ENCODE peak calls at places on chromosomes 7 and 10, in six cellular contexts. W is OCI-LY7, Q is IMR-90, B is transverse colon, J is heart left ventricle, D is cardiac fibroblast. G is an unnamed sample.

GRCh38 chr10:112793197-112793921 is 156.7 kb upstream of the TCF7L2 start:
- DNase-seq in Q (peak; percentile 58), B (peak; percentile 64), D (peak; percentile 48), W (no peak), J (no peak), G (peak; percentile 30)

GRCh38 chr7:73966941-73967831 is 60.8 kb upstream of the ELN start:
- DNase-seq in D (no peak), B (no peak), W (no peak), J (no peak), Q (no peak), G (no peak)

GRCh38 chr10:71205468-71205867 is 6.9 kb upstream of the UNC5B start:
- DNase-seq in B (no peak), D (no peak), W (no peak), Q (no peak), J (no peak), G (no peak)

GRCh38 chr7:155520114-155520513 is 26.2 kb downstream of the CNPY1 start:
- DNase-seq in J (no peak), W (no peak), B (no peak), D (no peak), Q (no peak), G (no peak)

GRCh38 chr10:128096486-128097199 is 29.6 kb downstream of the MKI67 start:
- DNase-seq in D (peak; percentile 19), B (no peak), W (no peak), J (no peak), Q (no peak), G (no peak)

GRCh38 chr7:73894851-73895441 is 34.0 kb downstream of the TMEM270 start:
- DNase-seq in W (no peak), J (peak; percentile 91), D (peak; percentile 84), B (peak; percentile 47), Q (peak; percentile 96), G (no peak)

GRCh38 chr7:94414481-94414880 is 19.8 kb downstream of the COL1A2 start:
- DNase-seq in D (no peak), B (no peak), W (no peak), Q (peak; percentile 77), J (no peak), G (no peak)

GRCh38 chr10:70437721-70438120 is 3.8 kb downstream of the NODAL start:
- DNase-seq in W (no peak), J (no peak), D (no peak), B (no peak), Q (no peak), G (no peak)

GRCh38 chr7:96224682-96225081 is 97.2 kb downstream of the SLC25A13 start:
- DNase-seq in J (no peak), D (no peak), Q (no peak), B (no peak), W (no peak), G (no peak)

GRCh38 chr7:44764081-44764480 is 15.4 kb downstream of the ZMIZ2 start:
- DNase-seq in Q (no peak), B (no peak), J (no peak), D (no peak), W (no peak), G (no peak)

GRCh38 chr10:52652431-52653220 is 120.0 kb downstream of the MBL2 start:
- DNase-seq in D (peak; percentile 4), W (no peak), J (no peak), B (no peak), Q (no peak), G (no peak)

GRCh38 chr10:24382979-24383663 is 174.2 kb downstream of the KIAA1217 start:
- DNase-seq in Q (no peak), B (peak; percentile 22), D (peak; percentile 21), W (no peak), J (no peak), G (no peak)

GRCh38 chr10:105473170-105473569 is 832.1 kb downstream of the SORCS3 start:
- DNase-seq in J (no peak), W (no peak), Q (no peak), D (no peak), B (no peak), G (no peak)

GRCh38 chr7:64882341-64883112 is 20.5 kb upstream of the ZNF273 start:
- DNase-seq in B (peak; percentile 26), Q (no peak), D (peak; percentile 26), W (no peak), J (peak; percentile 84), G (no peak)

GRCh38 chr10:6218692-6219493 is 16.2 kb downstream of the PFKFB3 start:
- DNase-seq in Q (peak; percentile 55), D (peak; percentile 51), J (no peak), B (no peak), W (no peak), G (no peak)

GRCh38 chr10:128047991-128048826 is 78.0 kb downstream of the MKI67 start:
- DNase-seq in Q (peak; percentile 53), W (peak; percentile 74), B (peak; percentile 38), J (no peak), D (peak; percentile 92), G (no peak)

GRCh38 chr10:3803295-3803883 is 18.4 kb upstream of the KLF6 start:
- DNase-seq in B (no peak), J (no peak), W (no peak), Q (peak; percentile 55), D (no peak), G (no peak)

GRCh38 chr7:39459606-39460090 is 106.6 kb upstream of the YAE1 start:
- DNase-seq in J (no peak), W (no peak), Q (no peak), B (no peak), D (no peak), G (no peak)

GRCh38 chr7:39460486-39460885 is 105.7 kb upstream of the YAE1 start:
- DNase-seq in Q (no peak), J (no peak), W (no peak), B (no peak), D (no peak), G (no peak)

GRCh38 chr7:39453743-39454355 is 112.4 kb upstream of the YAE1 start:
- DNase-seq in J (no peak), B (peak; percentile 62), W (peak; percentile 62), Q (peak; percentile 59), D (peak; percentile 61), G (peak; percentile 18)

GRCh38 chr7:39461263-39461662 is 104.9 kb upstream of the YAE1 start:
- DNase-seq in Q (no peak), D (no peak), J (no peak), B (no peak), W (no peak), G (no peak)

GRCh38 chr7:39458346-39458745 is 107.9 kb upstream of the YAE1 start:
- DNase-seq in Q (no peak), W (no peak), D (no peak), B (no peak), J (no peak), G (no peak)
- H3K4me3 ChIP-seq in Q (no peak overlapping the region), W (no peak overlapping the region), D (no peak overlapping the region), B (peak overlapping the region; percentile 6), J (peak overlapping the region; percentile 25), G (peak overlapping the region; percentile 11)

GRCh38 chr7:102300643-102301211 is 14.1 kb downstream of the SH2B2 start:
- DNase-seq in Q (no peak), B (no peak), J (no peak), D (peak; percentile 12), W (no peak), G (no peak)
- TF ChIP-seq CTCF in Q (no peak), B (no peak), J (no peak), D (no peak), W (no peak), G (no peak)

GRCh38 chr7:80644054-80644453 is 5.6 kb downstream of the CD36 start:
- DNase-seq in W (no peak), D (no peak), B (no peak), J (no peak), Q (no peak), G (no peak)

GRCh38 chr7:80640841-80641240 is 2.4 kb downstream of the CD36 start:
- DNase-seq in B (no peak), Q (peak; percentile 77), J (no peak), W (no peak), D (peak; percentile 41), G (no peak)

GRCh38 chr7:80641548-80641947 is 3.1 kb downstream of the CD36 start:
- DNase-seq in B (no peak), J (no peak), Q (peak; percentile 28), W (no peak), D (no peak), G (no peak)

GRCh38 chr7:80642871-80643270 is 4.4 kb downstream of the CD36 start:
- DNase-seq in B (no peak), W (no peak), J (no peak), D (no peak), Q (no peak), G (no peak)

GRCh38 chr7:80643336-80643925 is 5.0 kb downstream of the CD36 start:
- DNase-seq in Q (peak; percentile 10), D (no peak), W (no peak), J (no peak), B (no peak), G (peak; percentile 51)
- H3K4me3 ChIP-seq in Q (no peak overlapping the region), D (no peak overlapping the region), W (no peak overlapping the region), J (peak overlapping the region; percentile 56), B (no peak overlapping the region), G (no peak overlapping the region)

DNA sequence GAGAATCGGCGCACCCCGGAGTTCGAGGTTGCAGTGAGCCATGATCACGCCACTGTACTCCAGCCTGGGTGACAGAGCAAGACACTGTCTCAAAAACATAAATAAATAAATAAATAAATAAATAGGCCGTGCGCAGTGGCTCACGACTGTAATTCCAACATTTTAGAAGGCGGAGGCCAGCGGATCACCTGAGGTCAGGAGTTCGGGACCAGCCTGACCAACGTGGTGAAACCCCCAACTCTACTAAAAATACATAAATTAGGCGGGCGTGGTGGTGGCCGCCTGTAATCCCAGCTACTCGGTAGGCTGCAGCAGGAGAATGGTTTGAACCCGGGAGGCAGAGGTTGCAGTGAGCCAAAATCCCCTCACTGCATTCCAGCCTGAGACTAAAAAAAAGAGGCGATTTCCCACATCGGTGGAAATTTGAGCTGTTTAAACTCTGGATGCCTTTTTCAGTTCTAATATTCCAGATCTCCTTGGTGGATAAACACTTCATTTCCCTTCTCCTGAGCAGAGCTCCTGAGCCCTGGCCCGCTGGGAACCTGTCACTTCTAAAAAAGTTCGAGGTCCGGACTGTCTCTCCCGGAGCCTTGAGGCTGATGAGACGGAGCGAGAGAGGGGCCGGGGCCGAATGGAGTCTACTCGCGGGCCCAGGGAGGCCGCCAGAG is 2.0 kb upstream of the NFKB2 start:
- DNase-seq in W (no peak), J (no peak), B (no peak), Q (no peak), D (no peak), G (peak; percentile 33)
- TF ChIP-seq CTCF in W (no peak), J (peak; percentile 93), B (peak; percentile 97), Q (peak; percentile 93), D (no peak), G (no peak)

G was measured in LNCaP clone FGC.